ENCODE peak calls at places on chromosome 15, in eight cellular contexts. Z is kidney, Q is endothelial cell, I is tibial nerve, O is astrocyte of the spinal cord, T is WTC11, D is foreskin fibroblast, H is fibroblast of the aortic adventitia. L is an unnamed sample.

GRCh38 chr15:48986240-48986639 is 22.5 kb upstream of the SHC4 start:
- DNase-seq in Z (no peak), Q (no peak), I (no peak), O (no peak), T (no peak), D (no peak), H (no peak), L (no peak)

GRCh38 chr15:44883219-44883900 is 73.1 kb upstream of the TERB2 start:
- DNase-seq in Z (no peak), Q (no peak), I (no peak), O (no peak), T (no peak), D (no peak), H (no peak), L (no peak)

GRCh38 chr15:39852237-39852636 is 67.8 kb downstream of the GPR176 start:
- DNase-seq in Z (no peak), Q (no peak), I (no peak), O (peak), T (no peak), D (peak), H (peak), L (peak)

GRCh38 chr15:99433026-99433756 is 132.6 kb upstream of the MEF2A start:
- DNase-seq in Z (peak), Q (no peak), I (no peak), O (no peak), T (no peak), D (no peak), H (peak), L (no peak)

GRCh38 chr15:33955945-33956344 is 12.4 kb upstream of the CHRM5 start:
- DNase-seq in Z (no peak), Q (no peak), I (no peak), O (no peak), T (no peak), D (no peak), H (no peak), L (no peak)

GRCh38 chr15:79635897-79636596 is 203.9 kb downstream of the MINAR1 start:
- DNase-seq in Z (no peak), Q (no peak), I (no peak), O (peak), T (no peak), D (peak), H (no peak), L (peak)

GRCh38 chr15:60614028-60614427 is 135.1 kb upstream of the ICE2 start:
- DNase-seq in Z (no peak), Q (no peak), I (no peak), O (no peak), T (no peak), D (no peak), H (no peak), L (no peak)

GRCh38 chr15:73965094-73965729 is 26.9 kb downstream of the STOML1 start:
- DNase-seq in Z (peak), Q (peak), I (no peak), O (no peak), T (peak), D (no peak), H (no peak), L (no peak)

GRCh38 chr15:52288051-52288942 is 7.3 kb downstream of the MYO5C start:
- DNase-seq in Z (no peak), Q (no peak), I (no peak), O (peak), T (no peak), D (peak), H (no peak), L (no peak)

GRCh38 chr15:91061997-91062396 is 38.1 kb upstream of the SV2B start:
- DNase-seq in Z (no peak), Q (no peak), I (no peak), O (no peak), T (no peak), D (no peak), H (no peak), L (no peak)

GRCh38 chr15:65101418-65101890 is 13.5 kb downstream of the UBAP1L start:
- DNase-seq in Z (no peak), Q (peak), I (peak), O (peak), T (peak), D (peak), H (peak), L (peak)

GRCh38 chr15:83843511-83843910 is 189.6 kb downstream of the ADAMTSL3 start:
- DNase-seq in Z (no peak), Q (no peak), I (no peak), O (no peak), T (no peak), D (peak), H (peak), L (peak)

GRCh38 chr15:86275361-86275760 is 195.7 kb downstream of the AGBL1 start:
- DNase-seq in Z (no peak), Q (no peak), I (no peak), O (no peak), T (no peak), D (no peak), H (no peak), L (no peak)

GRCh38 chr15:79082363-79083070 is 8.1 kb downstream of the RASGRF1 start:
- DNase-seq in Z (no peak), Q (no peak), I (no peak), O (no peak), T (no peak), D (no peak), H (no peak), L (no peak)

GRCh38 chr15:58876306-58876705 is 57.2 kb downstream of the SLTM start:
- DNase-seq in Z (no peak), Q (no peak), I (no peak), O (no peak), T (no peak), D (no peak), H (no peak), L (no peak)

GRCh38 chr15:92655178-92655995 is at the start of gene FAM174B:
- DNase-seq in Z (no peak), Q (peak), I (no peak), O (no peak), T (peak), D (peak), H (no peak), L (peak)

GRCh38 chr15:30933293-30933692 is 29.6 kb downstream of the FAN1 start:
- DNase-seq in Z (no peak), Q (no peak), I (no peak), O (no peak), T (no peak), D (no peak), H (no peak), L (no peak)

GRCh38 chr15:81939604-81940440 is 106.0 kb downstream of the MEX3B start:
- DNase-seq in Z (no peak), Q (peak), I (no peak), O (peak), T (peak), D (peak), H (peak), L (peak)

GRCh38 chr15:66004618-66005262 is 135.4 kb downstream of the RAB11A start:
- DNase-seq in Z (no peak), Q (peak), I (no peak), O (peak), T (peak), D (peak), H (peak), L (peak)

GRCh38 chr15:93830221-93830765 is 401.1 kb upstream of the MCTP2 start:
- DNase-seq in Z (no peak), Q (no peak), I (no peak), O (no peak), T (no peak), D (no peak), H (no peak), L (no peak)

GRCh38 chr15:60631620-60632019 is 152.7 kb upstream of the ICE2 start:
- DNase-seq in Z (no peak), Q (no peak), I (no peak), O (no peak), T (no peak), D (no peak), H (no peak), L (no peak)

GRCh38 chr15:65363766-65364165 is 14.0 kb downstream of the IGDCC3 start:
- DNase-seq in Z (peak), Q (no peak), I (no peak), O (no peak), T (no peak), D (no peak), H (no peak), L (no peak)

GRCh38 chr15:49901867-49902775 is 216.9 kb downstream of the ATP8B4 start:
- DNase-seq in Z (no peak), Q (no peak), I (no peak), O (peak), T (no peak), D (peak), H (peak), L (peak)

GRCh38 chr15:94306700-94307650 is 75.6 kb downstream of the MCTP2 start:
- DNase-seq in Z (no peak), Q (no peak), I (no peak), O (peak), T (no peak), D (no peak), H (peak), L (peak)

GRCh38 chr15:45616901-45617323 is 17.9 kb upstream of the SQOR start:
- DNase-seq in Z (no peak), Q (no peak), I (no peak), O (no peak), T (no peak), D (peak), H (no peak), L (no peak)

GRCh38 chr15:43209059-43209824 is 11.6 kb downstream of the EPB42 start:
- DNase-seq in Z (no peak), Q (peak), I (no peak), O (no peak), T (peak), D (peak), H (no peak), L (no peak)

GRCh38 chr15:96789999-96790398 is 459.5 kb downstream of the NR2F2 start:
- DNase-seq in Z (no peak), Q (no peak), I (no peak), O (no peak), T (no peak), D (no peak), H (no peak), L (no peak)

GRCh38 chr15:45637552-45638033 is 2.8 kb downstream of the SQOR start:
- DNase-seq in Z (no peak), Q (no peak), I (no peak), O (peak), T (no peak), D (peak), H (peak), L (peak)

GRCh38 chr15:26475554-26475953 is 297.3 kb downstream of the GABRB3 start:
- DNase-seq in Z (no peak), Q (no peak), I (no peak), O (no peak), T (no peak), D (no peak), H (no peak), L (no peak)

DNA sequence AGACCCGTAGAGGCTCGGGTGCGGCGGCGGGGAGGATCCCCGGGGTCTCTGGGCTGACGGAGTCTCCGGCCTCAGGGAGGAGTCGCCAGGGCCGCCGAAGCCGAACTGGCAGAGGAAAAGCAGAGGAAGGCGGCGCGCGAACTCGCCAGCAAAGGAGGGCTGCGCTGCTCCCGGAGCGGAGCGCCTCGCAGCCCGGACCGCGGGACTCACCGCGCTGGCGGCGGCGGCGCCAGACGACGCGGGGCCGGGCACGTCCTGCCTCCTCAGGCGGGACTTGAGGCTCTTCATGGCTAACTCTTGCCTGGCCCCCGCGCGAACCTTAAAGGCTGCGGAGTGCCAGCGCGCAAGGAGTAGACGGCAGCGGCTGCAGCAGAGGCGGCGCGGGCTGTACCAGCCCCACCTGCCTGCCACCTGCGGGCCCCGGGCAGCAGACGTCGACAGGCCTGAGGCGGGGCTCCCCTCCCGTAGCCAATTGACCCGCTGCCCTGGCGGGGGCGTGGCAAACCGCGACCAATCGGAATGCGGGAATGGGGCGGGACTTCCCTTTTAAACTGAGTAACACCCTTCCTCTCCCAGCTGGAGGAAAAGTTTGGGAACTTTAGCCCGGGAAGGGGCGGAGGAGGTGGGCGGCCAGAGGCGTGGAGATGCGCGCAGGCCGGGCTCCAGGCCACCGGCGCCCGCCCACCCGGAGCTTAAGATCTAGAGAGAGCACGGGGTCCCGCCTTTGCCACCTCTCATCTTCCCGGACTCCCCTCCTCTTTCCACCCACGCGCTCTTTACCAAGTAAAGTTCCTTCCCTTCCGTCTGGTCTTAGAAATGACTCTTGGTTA is at the start of gene UACA:
- DNase-seq in Z (peak), Q (peak), I (peak), O (peak), T (peak), D (peak), H (peak), L (peak)
- TF ChIP-seq CTCF in Z (no peak), Q (no peak), I (no peak), O (no peak), T (no peak), D (no peak), H (no peak), L (no peak)

GRCh38 chr15:101276501-101277037 is 716 bp downstream of the SELENOS start:
- DNase-seq in Z (no peak), Q (peak), I (no peak), O (peak), T (no peak), D (peak), H (peak), L (peak)
- TF ChIP-seq CTCF in Z (no peak), Q (peak), I (peak), O (peak), T (no peak), D (peak), H (peak), L (peak)

DNA sequence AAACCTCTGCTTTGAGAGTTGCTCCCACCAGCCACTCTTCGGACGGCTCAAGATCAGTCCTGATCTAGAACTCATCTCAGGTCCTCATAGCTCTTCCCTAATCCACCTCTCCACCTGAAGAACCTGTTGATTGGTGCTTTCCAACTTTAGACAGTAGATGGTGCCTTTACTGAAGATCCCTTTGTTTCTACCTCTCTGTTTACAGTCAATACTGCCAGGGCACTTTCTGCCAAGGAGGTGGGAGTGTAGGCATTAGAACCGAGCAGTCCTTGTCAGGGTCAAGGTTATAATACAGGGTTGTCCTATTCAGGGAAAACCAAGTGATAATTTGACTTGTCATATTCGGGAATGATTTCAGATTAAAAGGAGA is 1.2 kb downstream of the CGNL1 start:
- DNase-seq in Z (no peak), Q (no peak), I (no peak), O (no peak), T (no peak), D (no peak), H (no peak), L (no peak)
- TF ChIP-seq CTCF in Z (peak), Q (no peak), I (no peak), O (no peak), T (no peak), D (no peak), H (no peak), L (no peak)

DNA sequence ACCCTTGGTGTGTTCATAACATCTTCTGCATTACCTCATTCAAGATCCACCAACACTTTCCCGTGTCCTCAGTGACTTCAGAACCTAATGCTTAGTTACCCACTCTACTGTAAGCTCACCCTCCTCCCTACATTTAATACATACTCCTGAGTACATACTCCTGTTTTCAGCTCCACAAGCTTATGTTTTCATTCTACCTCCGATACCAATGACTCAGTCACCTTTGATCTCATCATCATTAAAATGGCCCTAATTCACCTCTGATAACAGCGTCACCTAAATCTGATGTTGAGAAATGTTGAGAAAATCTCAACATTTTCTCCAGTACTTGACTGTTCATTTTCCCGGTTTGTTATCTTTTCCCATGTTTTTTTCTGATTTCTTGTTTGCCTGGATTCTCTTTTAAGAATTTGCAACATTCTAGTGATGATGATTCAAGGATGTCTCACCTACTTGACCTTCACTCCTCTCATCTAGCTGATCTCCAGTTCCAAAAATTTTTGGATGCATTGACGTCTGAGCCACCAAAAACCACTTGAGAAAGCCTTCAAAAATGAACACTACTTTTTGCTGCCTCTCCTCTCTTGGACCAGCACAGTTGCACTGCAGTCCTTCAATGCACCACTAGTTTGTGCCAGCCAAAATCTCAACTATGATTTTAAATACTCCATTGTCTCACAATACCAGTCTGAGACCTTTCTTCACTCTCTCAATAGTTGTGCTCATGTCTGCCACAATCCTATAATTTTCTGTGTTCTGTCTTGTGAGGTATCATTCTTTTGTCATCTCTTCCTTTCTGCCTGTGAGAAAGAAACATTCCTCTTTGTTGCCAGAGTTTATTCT is 220.7 kb upstream of the SEMA6D start:
- DNase-seq in Z (no peak), Q (no peak), I (no peak), O (no peak), T (no peak), D (no peak), H (no peak), L (no peak)
- TF ChIP-seq CTCF in Z (no peak), Q (peak), I (no peak), O (no peak), T (no peak), D (no peak), H (peak), L (no peak)

GRCh38 chr15:41022487-41023090 is 69.3 kb downstream of the CHAC1 start:
- DNase-seq in Z (no peak), Q (peak), I (no peak), O (peak), T (peak), D (peak), H (peak), L (peak)
- TF ChIP-seq CTCF in Z (peak), Q (peak), I (peak), O (peak), T (peak), D (peak), H (peak), L (peak)

DNA sequence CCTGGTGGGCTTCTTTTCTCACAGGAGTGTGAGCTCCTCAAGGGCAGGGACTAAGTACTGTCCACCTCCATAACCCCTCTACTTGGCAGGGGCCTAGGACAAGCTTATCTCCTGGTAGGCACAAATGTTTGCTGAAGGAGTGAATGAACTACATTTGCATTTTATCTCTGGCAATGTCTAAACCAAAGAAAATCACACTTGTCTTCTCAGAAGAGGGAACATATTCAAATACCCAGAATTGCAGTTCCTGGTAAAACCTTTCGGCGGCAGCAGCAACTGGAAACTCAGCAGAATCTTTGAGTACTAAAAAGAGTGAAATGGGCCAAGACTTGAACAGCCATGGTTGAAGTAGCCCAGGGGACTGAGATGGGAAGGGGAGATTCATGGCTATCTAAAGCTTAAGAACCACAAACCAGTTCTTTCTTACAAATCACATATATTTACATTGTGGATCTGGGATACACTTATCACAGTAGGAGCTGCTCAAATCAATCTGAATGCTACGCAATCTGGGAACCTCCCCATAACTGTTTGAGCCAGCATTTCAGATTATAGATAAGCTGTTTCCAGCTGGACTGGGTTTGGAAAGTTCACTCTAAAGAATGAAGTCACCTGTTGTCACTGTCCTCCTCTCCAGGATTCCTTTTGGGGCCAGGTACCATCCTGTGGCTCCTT is 18.7 kb upstream of the PTPN9 start:
- DNase-seq in Z (no peak), Q (peak), I (no peak), O (no peak), T (peak), D (peak), H (peak), L (no peak)
- TF ChIP-seq CTCF in Z (peak), Q (peak), I (peak), O (peak), T (no peak), D (peak), H (peak), L (peak)

DNA sequence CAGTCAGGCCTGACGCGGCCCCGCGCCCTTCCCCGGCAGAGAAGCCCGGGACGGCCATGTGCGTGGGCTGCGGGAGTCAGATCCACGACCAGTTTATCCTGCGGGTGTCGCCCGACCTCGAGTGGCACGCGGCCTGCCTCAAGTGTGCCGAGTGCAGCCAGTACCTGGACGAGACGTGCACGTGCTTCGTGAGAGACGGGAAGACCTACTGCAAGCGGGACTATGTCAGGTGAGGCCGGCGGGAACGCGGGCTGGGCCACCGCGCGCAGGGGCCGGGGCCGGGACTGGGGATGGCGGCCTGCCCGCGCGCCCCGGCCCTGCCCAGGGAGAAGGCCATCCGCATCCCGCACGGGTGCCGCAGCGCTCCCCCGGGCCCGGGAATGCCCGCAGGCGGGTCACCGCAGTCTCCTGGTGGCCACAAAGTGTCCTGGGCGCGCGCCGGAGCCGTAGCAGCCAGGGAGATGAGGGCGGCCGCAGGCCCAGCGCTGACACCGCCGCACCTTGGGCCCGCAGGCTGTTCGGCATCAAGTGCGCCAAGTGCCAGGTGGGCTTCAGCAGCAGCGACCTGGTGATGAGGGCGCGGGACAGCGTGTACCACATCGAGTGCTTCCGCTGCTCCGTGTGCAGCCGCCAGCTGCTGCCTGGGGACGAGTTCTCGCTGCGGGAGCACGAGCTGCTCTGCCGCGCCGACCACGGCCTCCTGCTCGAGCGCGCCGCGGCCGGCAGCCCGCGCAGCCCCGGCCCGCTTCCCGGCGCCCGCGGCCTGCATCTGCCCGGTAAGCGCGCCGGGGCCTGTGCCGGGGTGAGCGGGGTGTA is 1.4 kb downstream of the ISL2 start:
- DNase-seq in Z (no peak), Q (no peak), I (no peak), O (no peak), T (peak), D (peak), H (no peak), L (no peak)
- TF ChIP-seq CTCF in Z (no peak), Q (no peak), I (no peak), O (no peak), T (no peak), D (no peak), H (no peak), L (no peak)